ENCODE peak calls at places on chromosome 15, in ten cellular contexts. M, U, P, V, O, F, G, L, D and E are unnamed samples.

GRCh38 chr15:89822951-89823701 is 8.5 kb upstream of the ANPEP start:
- DNase-seq in M (no peak), U (no peak), P (no peak), V (peak; percentile 18), O (no peak), F (no peak), G (no peak), L (no peak), D (no peak), E (no peak)

GRCh38 chr15:39874890-39875549 is 45.0 kb downstream of the GPR176 start:
- DNase-seq in M (peak; percentile 12), U (no peak), P (no peak), V (no peak), O (no peak), F (no peak), G (no peak), L (no peak), D (peak; percentile 60), E (no peak)

GRCh38 chr15:101613130-101614000 is 38.8 kb downstream of the TM2D3 start:
- DNase-seq in M (peak; percentile 75), U (no peak), P (no peak), V (peak; percentile 31), O (peak; percentile 49), F (no peak), G (no peak), L (peak; percentile 86), D (peak; percentile 65), E (no peak)

GRCh38 chr15:50979041-50979440 is 70.6 kb downstream of the AP4E1 start:
- DNase-seq in M (no peak), U (no peak), P (no peak), V (no peak), O (no peak), F (no peak), G (no peak), L (no peak), D (peak; percentile 2), E (no peak)

GRCh38 chr15:83108266-83109219 is 1.1 kb downstream of the TM6SF1 start:
- DNase-seq in M (no peak), U (no peak), P (peak; percentile 35), V (peak; percentile 52), O (no peak), F (no peak), G (no peak), L (peak; percentile 50), D (peak; percentile 58), E (no peak)

GRCh38 chr15:83446904-83447708 is at the start of gene SH3GL3:
- DNase-seq in M (peak; percentile 26), U (no peak), P (peak; percentile 91), V (peak; percentile 55), O (peak; percentile 78), F (peak; percentile 31), G (no peak), L (peak; percentile 79), D (peak; percentile 93), E (peak; percentile 23)

GRCh38 chr15:64767203-64767602 is 8.2 kb downstream of the RBPMS2 start:
- DNase-seq in M (no peak), U (no peak), P (no peak), V (no peak), O (no peak), F (no peak), G (no peak), L (no peak), D (no peak), E (no peak)

GRCh38 chr15:100779331-100780207 is 100.1 kb upstream of the ALDH1A3 start:
- DNase-seq in M (no peak), U (peak; percentile 12), P (no peak), V (no peak), O (no peak), F (no peak), G (no peak), L (no peak), D (no peak), E (no peak)

GRCh38 chr15:57218826-57219576 is 157.3 kb upstream of the CGNL1 start:
- DNase-seq in M (peak; percentile 80), U (no peak), P (peak; percentile 33), V (peak; percentile 96), O (peak; percentile 8), F (no peak), G (no peak), L (no peak), D (peak; percentile 97), E (peak; percentile 9)

GRCh38 chr15:55661431-55661830 is 73.3 kb upstream of the PYGO1 start:
- DNase-seq in M (no peak), U (no peak), P (no peak), V (peak; percentile 33), O (no peak), F (no peak), G (no peak), L (no peak), D (peak; percentile 58), E (no peak)

GRCh38 chr15:99169769-99170311 is 65.0 kb downstream of the SYNM start:
- DNase-seq in M (no peak), U (no peak), P (no peak), V (peak; percentile 89), O (peak; percentile 53), F (no peak), G (no peak), L (no peak), D (no peak), E (peak; percentile 39)

GRCh38 chr15:101024709-101025108 is 105.6 kb downstream of the LRRK1 start:
- DNase-seq in M (no peak), U (no peak), P (no peak), V (no peak), O (no peak), F (no peak), G (no peak), L (no peak), D (no peak), E (no peak)